ENCODE peak calls at places on chromosomes 6 and 20, in six cellular contexts. F, L, E, G, A and I are unnamed samples. For H3K9me3, the result is how much of the 10 kb centered on the place peaks cover.

GRCh38 chr6:142416179-142416578 is 114.4 kb downstream of the ADGRG6 start:
- DNase-seq in E (no peak), L (no peak), G (no peak), F (no peak), A (no peak), I (no peak)

GRCh38 chr20:953742-954141 is 37.6 kb upstream of the ANGPT4 start:
- DNase-seq in E (no peak), A (no peak), G (no peak), F (no peak), L (no peak), I (no peak)

GRCh38 chr6:149696904-149697303 is 21.0 kb downstream of the LATS1 start:
- DNase-seq in F (no peak), L (no peak), A (no peak), E (no peak), G (no peak), I (no peak)

GRCh38 chr6:18276610-18277009 is 12.3 kb upstream of the DEK start:
- DNase-seq in L (no peak), F (no peak), A (no peak), E (no peak), G (no peak), I (no peak)

GRCh38 chr6:109292420-109292819 is 89.8 kb downstream of the CD164 start:
- DNase-seq in G (no peak), L (no peak), F (no peak), E (no peak), A (no peak), I (no peak)

GRCh38 chr20:32466739-32467505 is 108.8 kb downstream of the ASXL1 start:
- DNase-seq in L (peak), E (no peak), A (peak), G (no peak), F (no peak), I (no peak)

GRCh38 chr6:26033942-26034354 is 53.3 kb upstream of the HFE start:
- DNase-seq in A (no peak), E (no peak), F (no peak), G (peak), L (no peak), I (no peak)

GRCh38 chr6:53794073-53794719 is 609 bp upstream of the LRRC1 start:
- DNase-seq in L (peak), A (peak), F (peak), G (peak), E (peak), I (peak)

GRCh38 chr6:82924799-82925535 is 140.7 kb downstream of the UBE3D start:
- DNase-seq in G (no peak), F (no peak), L (no peak), E (no peak), A (no peak), I (no peak)

GRCh38 chr6:73585566-73586415 is 65.0 kb upstream of the EEF1A1 start:
- DNase-seq in L (no peak), G (peak), A (peak), F (no peak), E (peak), I (no peak)

GRCh38 chr6:44256291-44257006 is 879 bp downstream of the SLC35B2 start:
- DNase-seq in F (no peak), G (no peak), A (no peak), E (no peak), L (no peak), I (no peak)

GRCh38 chr6:47278545-47278944 is 31.2 kb downstream of the TNFRSF21 start:
- DNase-seq in E (no peak), G (no peak), F (no peak), A (no peak), L (no peak), I (no peak)

GRCh38 chr6:31829633-31830492 is 2.3 kb downstream of the HSPA1B start:
- DNase-seq in F (no peak), G (peak), E (no peak), A (no peak), L (no peak), I (no peak)

GRCh38 chr6:111027219-111027618 is 45.4 kb downstream of the RPF2 start:
- DNase-seq in E (no peak), G (no peak), F (no peak), L (no peak), A (no peak), I (no peak)

GRCh38 chr20:59015812-59016711 is 3.2 kb upstream of the TUBB1 start:
- DNase-seq in L (no peak), A (no peak), E (no peak), F (no peak), G (no peak), I (no peak)

GRCh38 chr6:21381336-21381963 is 212.1 kb upstream of the SOX4 start:
- DNase-seq in G (no peak), A (peak), F (no peak), E (no peak), L (no peak), I (no peak)

GRCh38 chr20:23049201-23049932 is at the start of gene THBD:
- DNase-seq in E (no peak), A (peak), F (peak), G (no peak), L (peak), I (no peak)

GRCh38 chr6:47075741-47076421 is 33.7 kb upstream of the ADGRF1 start:
- DNase-seq in E (no peak), G (no peak), A (no peak), F (no peak), L (no peak), I (no peak)

GRCh38 chr20:22411568-22412450 is 172.6 kb downstream of the FOXA2 start:
- DNase-seq in G (no peak), E (no peak), A (peak), L (no peak), F (no peak), I (no peak)

GRCh38 chr6:131182991-131183425 is 47.7 kb downstream of the AKAP7 start:
- DNase-seq in F (no peak), L (no peak), G (peak), E (no peak), A (no peak), I (no peak)

GRCh38 chr20:40688129-40689099 is 622 bp downstream of the MAFB start:
- DNase-seq in A (no peak), E (no peak), L (no peak), F (no peak), G (no peak), I (no peak)

GRCh38 chr6:113690957-113691656 is 166.0 kb upstream of the MARCKS start:
- DNase-seq in A (no peak), G (no peak), F (no peak), L (no peak), E (no peak), I (no peak)

GRCh38 chr6:31070711-31071197 is 41.6 kb downstream of the C6orf15 start:
- DNase-seq in E (no peak), L (no peak), F (no peak), G (peak), A (peak), I (no peak)

GRCh38 chr6:69138893-69139494 is 503.9 kb downstream of the ADGRB3 start:
- DNase-seq in L (no peak), G (no peak), F (no peak), A (no peak), E (no peak), I (no peak)

GRCh38 chr6:9999806-10000205 is 415.1 kb downstream of the TFAP2A start:
- DNase-seq in G (no peak), L (no peak), A (no peak), E (no peak), F (no peak), I (no peak)

GRCh38 chr6:14804444-14805210 is 441.2 kb upstream of the JARID2 start:
- DNase-seq in E (no peak), G (no peak), F (peak), A (no peak), L (peak), I (no peak)

GRCh38 chr20:19073584-19074198 is 138.8 kb upstream of the SLC24A3 start:
- DNase-seq in G (peak), E (no peak), L (no peak), A (no peak), F (no peak), I (no peak)

GRCh38 chr6:1832844-1833787 is 223.4 kb downstream of the FOXC1 start:
- DNase-seq in L (peak), E (no peak), G (no peak), A (no peak), F (no peak), I (no peak)

GRCh38 chr6:39054577-39055142 is 6.1 kb downstream of the GLP1R start:
- DNase-seq in A (no peak), E (no peak), G (no peak), F (peak), L (no peak), I (no peak)

GRCh38 chr6:113147544-113147943 is 709.6 kb upstream of the MARCKS start:
- DNase-seq in E (no peak), A (no peak), G (no peak), F (no peak), L (no peak), I (no peak)

GRCh38 chr6:4608361-4609115 is 167.7 kb upstream of the CDYL start:
- DNase-seq in G (no peak), A (no peak), L (no peak), E (no peak), F (no peak), I (no peak)

GRCh38 chr6:42338573-42339218 is 113.0 kb downstream of the TRERF1 start:
- DNase-seq in L (no peak), G (no peak), F (no peak), E (no peak), A (no peak), I (no peak)

GRCh38 chr6:42339991-42340401 is 111.7 kb downstream of the TRERF1 start:
- DNase-seq in G (no peak), F (no peak), E (no peak), L (no peak), A (no peak), I (no peak)

GRCh38 chr6:42342011-42342553 is 109.6 kb downstream of the TRERF1 start:
- DNase-seq in E (no peak), A (no peak), G (no peak), F (no peak), L (no peak), I (no peak)

GRCh38 chr6:42341221-42341620 is 110.5 kb downstream of the TRERF1 start:
- DNase-seq in A (no peak), G (no peak), L (no peak), F (no peak), E (no peak), I (no peak)

DNA sequence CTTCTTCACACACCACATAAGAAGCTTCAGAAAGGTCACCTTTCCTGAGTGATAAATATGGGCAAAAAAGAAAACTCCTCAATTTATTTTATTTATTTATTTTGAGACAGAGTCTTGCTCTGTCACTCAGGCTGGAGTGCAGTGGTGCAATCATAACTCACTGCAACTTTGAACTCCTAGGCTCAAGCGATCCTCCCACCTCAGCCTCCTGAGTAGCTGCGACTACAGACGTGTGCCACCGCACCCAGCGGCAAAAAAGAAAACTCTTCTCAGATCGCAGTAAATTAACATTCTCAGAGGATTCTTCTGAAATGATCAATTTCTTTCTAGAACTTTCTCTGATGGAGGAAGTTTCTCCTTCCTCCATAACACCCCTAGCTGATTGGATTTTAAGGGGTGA is 111.2 kb downstream of the TRERF1 start:
- DNase-seq in A (no peak), E (no peak), G (no peak), F (no peak), L (no peak), I (no peak)
- H3K9me3 ChIP-seq in A (under half), E (under half), G (under half), F (under half), L (under half), I (under half)

DNA sequence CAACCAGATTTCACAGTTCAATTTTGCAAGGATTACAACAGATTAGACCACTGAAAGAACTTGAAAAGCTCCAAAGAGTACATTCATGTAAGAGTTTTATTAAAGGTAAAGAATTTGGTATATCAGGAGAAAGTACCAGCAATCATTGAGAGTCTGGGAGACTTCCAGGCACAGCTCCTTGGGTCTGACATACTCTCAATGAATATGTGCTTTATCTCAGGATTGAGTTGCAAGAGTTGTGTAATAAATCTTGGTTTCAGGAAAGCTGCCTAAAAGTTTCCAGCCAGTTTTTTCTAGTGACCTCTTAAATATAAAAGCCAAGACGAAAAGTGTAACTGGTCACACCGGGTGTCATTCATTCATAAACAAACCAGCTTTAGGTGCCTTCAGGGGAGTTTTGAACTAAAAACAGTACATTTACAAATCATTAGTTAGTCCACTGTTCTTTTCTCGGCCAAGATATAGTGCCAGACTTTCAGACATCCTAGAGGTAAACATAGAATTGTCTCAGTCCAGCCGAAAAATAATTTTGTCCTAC is 21.5 kb upstream of the GJA1 start:
- DNase-seq in E (no peak), G (no peak), F (no peak), A (no peak), L (no peak), I (no peak)
- H3K9me3 ChIP-seq in E (under half), G (under half), F (under half), A (under half), L (under half), I (under half)

GRCh38 chr6:168384045-168385038 is 56.6 kb upstream of the SMOC2 start:
- DNase-seq in L (peak), G (no peak), F (no peak), E (no peak), A (no peak), I (no peak)
- H3K9me3 ChIP-seq in L (under half), G (under half), F (under half), E (under half), A (under half), I (under half)

GRCh38 chr6:137494967-137495595 is 887 bp upstream of the OLIG3 start:
- DNase-seq in G (no peak), F (no peak), L (no peak), E (no peak), A (no peak), I (no peak)

GRCh38 chr6:137495652-137496391 is 1.6 kb upstream of the OLIG3 start:
- DNase-seq in E (no peak), F (no peak), G (no peak), L (no peak), A (no peak), I (no peak)

GRCh38 chr6:137497722-137498463 is 3.7 kb upstream of the OLIG3 start:
- DNase-seq in A (no peak), G (no peak), F (no peak), L (no peak), E (no peak), I (no peak)

GRCh38 chr6:137496909-137497721 is 2.9 kb upstream of the OLIG3 start:
- DNase-seq in L (no peak), A (no peak), F (no peak), E (no peak), G (no peak), I (no peak)

GRCh38 chr6:137496392-137496767 is 2.2 kb upstream of the OLIG3 start:
- DNase-seq in A (no peak), F (no peak), E (no peak), L (no peak), G (no peak), I (no peak)
- H3K9me3 ChIP-seq in A (under half), F (under half), E (under half), L (under half), G (under half), I (under half)